ENCODE peak calls at places on chromosomes 2 and 18, in four cellular contexts. D is left ventricle myocardium inferior, A is endodermal cell, K is A549. N is an unnamed sample.

GRCh38 chr18:31819106-31819924 is 58.6 kb upstream of the SLC25A52 start:
- DNase-seq in A (peak; percentile 72), D (no peak), K (peak; percentile 44), N (no peak)

GRCh38 chr18:63762518-63762917 is 12.7 kb upstream of the SERPINB7 start:
- DNase-seq in A (no peak), K (no peak), D (no peak), N (no peak)

GRCh38 chr2:15711126-15711860 is 119.6 kb downstream of the DDX1 start:
- DNase-seq in D (no peak), A (no peak), K (no peak), N (no peak)

GRCh38 chr2:144645055-144645778 is 125.3 kb upstream of the ZEB2 start:
- DNase-seq in K (no peak), A (no peak), D (no peak), N (no peak)

GRCh38 chr2:11692966-11693521 is 23.0 kb upstream of the NTSR2 start:
- DNase-seq in D (no peak), A (peak; percentile 89), K (peak; percentile 76), N (no peak)

GRCh38 chr2:54757496-54757895 is 34.0 kb downstream of the EML6 start:
- DNase-seq in K (no peak), D (no peak), A (peak; percentile 62), N (no peak)

GRCh38 chr2:117859924-117860647 is 45.6 kb downstream of the DDX18 start:
- DNase-seq in A (peak; percentile 27), K (no peak), D (no peak), N (no peak)

GRCh38 chr2:122570641-122571040 is 815.2 kb downstream of the TSN start:
- DNase-seq in D (no peak), A (no peak), K (no peak), N (no peak)

GRCh38 chr2:96116879-96117533 is 635 bp upstream of the ADRA2B start:
- DNase-seq in A (peak; percentile 87), D (peak; percentile 47), K (peak; percentile 40), N (no peak)

GRCh38 chr18:47075098-47075883 is 39.9 kb upstream of the ELOA2 start:
- DNase-seq in A (peak; percentile 69), D (no peak), K (peak; percentile 10), N (no peak)

GRCh38 chr2:44155577-44156446 is 12.9 kb upstream of the PPM1B start:
- DNase-seq in D (no peak), K (no peak), A (no peak), N (no peak)

DNA sequence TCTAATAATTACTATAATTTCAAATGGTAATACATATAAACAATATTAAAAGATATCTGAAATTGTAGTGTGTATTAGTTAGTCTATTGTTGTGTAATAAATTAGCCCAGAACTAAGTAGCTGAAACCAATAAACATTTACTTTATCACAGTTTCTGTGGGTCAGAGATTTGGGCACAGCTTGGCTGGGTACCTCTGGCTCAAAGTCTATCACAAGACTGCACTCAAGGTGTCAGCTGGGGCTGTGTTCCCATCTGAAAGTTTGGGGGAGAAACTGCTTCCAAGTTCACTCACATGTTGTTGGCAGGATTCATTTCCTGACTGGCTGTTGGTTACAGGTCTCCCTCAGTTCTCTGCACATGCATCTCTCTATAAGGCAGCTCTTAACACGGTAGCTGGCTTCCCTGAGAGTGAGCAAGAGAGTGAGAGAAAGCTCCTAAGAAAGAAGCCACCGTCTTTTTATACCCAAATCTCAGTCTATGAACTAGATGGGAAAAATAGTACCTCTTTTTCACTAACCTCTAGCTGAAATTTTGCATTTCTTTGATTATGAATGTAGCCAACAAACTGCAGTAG is 25.6 kb upstream of the WIPF1 start:
- DNase-seq in D (no peak), A (no peak), K (no peak), N (no peak)
- H3K4me1 ChIP-seq in D (peaks cover 14% of the 10 kb centered on the region), A (no peaks in the 10 kb centered on the region), K (peaks cover 18% of the 10 kb centered on the region), N (peaks cover 15% of the 10 kb centered on the region)

DNA sequence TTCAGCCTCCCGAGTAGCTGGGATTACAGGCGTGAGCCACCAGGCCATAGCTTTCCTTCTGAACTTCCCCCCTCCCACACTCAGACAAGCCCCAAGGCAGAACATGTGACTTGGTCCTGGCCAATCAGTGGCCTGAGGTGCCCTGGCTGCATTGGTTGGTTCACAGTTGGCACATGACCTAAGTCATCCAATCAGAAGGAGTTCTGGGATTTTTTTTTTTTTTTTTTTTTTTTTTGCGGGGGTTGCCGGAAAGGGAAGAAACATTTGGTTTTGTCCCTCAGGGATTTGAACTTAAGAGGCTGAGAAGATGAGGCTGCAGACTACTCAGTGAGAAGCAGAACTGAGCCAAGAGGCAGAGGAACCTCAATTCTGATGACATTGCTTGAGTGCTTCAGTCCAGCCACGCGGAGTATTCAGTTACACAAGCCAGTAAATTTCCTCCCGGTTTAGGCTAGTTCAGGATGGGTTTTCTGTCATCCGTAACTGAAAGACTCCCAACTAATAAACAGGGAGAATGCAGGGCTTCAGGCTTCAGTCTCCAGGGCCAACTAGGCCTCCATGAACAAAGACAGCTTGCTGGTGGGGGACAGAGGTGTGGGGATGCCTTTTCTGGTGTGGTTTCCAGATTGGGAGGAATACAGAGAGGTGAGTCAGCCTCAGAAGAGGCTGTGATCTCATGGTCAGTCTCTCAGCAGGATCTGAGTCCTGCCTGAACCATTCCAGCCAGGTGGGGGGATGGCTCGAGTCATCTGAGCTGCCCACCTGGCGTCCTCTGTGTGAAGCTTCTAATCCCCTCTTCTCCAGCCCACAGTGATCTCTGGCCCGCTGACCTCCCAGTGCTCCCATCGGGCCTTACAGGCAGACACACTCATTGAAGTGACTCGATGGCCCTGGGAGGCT is 9.2 kb downstream of the PTMA start:
- DNase-seq in K (peak; percentile 75), A (peak; percentile 77), D (no peak), N (no peak)
- H3K4me3 ChIP-seq in K (no peak overlapping the region), A (no peak overlapping the region), D (no peak overlapping the region), N (no peak overlapping the region)

GRCh38 chr18:54247488-54248175 is 21.7 kb upstream of the POLI start:
- DNase-seq in D (no peak), A (peak; percentile 51), K (no peak), N (no peak)
- TF ChIP-seq CTCF in D (no peak), A (no peak), K (no peak), N (no peak)

GRCh38 chr2:226799211-226799975 is at the start of gene IRS1:
- DNase-seq in D (peak; percentile 74), A (peak; percentile 91), K (peak; percentile 76), N (peak; percentile 10)

GRCh38 chr2:226799976-226800940 is 638 bp upstream of the IRS1 start:
- DNase-seq in K (peak; percentile 75), A (peak; percentile 73), D (peak; percentile 51), N (no peak)

GRCh38 chr2:226797289-226797988 is 2.2 kb downstream of the IRS1 start:
- DNase-seq in A (no peak), K (no peak), D (peak; percentile 48), N (no peak)

GRCh38 chr2:226797989-226798421 is 1.6 kb downstream of the IRS1 start:
- DNase-seq in K (no peak), D (peak; percentile 18), A (no peak), N (no peak)

DNA sequence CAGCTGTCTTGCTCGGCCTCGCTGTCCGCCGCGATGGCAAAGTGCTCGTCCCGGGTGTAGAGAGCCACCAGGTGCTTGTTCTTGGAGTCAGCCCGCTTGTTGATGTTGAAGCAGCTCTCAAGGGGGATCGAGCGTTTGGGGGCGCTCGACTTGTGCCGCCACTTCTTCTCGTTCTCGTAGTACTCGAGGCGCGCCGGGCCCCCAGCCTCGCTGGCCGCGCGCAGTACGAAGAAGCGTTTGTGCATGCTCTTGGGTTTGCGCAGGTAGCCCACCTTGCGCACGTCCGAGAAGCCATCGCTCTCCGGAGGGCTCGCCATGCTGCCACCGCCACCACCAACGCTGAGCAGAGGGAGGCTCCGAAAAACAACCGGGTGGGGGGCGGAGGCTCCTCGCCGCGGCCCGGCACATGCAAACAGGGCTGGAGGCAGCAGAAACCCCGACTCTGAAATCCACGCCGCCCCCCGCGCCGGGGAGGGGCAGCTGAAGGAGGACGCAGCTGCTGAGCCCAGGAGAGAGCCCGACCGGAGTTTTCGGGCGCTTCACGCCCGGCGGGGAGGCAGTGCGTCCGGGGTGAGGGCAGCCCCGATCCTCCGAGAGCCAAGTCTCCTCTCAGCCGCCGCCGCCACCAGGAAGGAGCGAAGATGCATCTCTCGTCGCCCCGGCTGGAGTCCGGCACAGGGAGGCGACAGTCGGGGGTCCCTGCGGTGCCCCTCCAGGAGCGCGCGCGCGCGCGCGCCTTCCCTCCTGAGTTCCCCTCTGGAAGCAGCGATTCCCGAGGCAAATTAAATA is 1.0 kb downstream of the IRS1 start:
- DNase-seq in D (peak; percentile 43), A (peak; percentile 84), K (peak; percentile 74), N (no peak)
- H3K4me1 ChIP-seq in D (peaks cover 82% of the 10 kb centered on the region), A (peaks cover 12% of the 10 kb centered on the region), K (peaks cover 45% of the 10 kb centered on the region), N (peaks cover 40% of the 10 kb centered on the region)

DNA sequence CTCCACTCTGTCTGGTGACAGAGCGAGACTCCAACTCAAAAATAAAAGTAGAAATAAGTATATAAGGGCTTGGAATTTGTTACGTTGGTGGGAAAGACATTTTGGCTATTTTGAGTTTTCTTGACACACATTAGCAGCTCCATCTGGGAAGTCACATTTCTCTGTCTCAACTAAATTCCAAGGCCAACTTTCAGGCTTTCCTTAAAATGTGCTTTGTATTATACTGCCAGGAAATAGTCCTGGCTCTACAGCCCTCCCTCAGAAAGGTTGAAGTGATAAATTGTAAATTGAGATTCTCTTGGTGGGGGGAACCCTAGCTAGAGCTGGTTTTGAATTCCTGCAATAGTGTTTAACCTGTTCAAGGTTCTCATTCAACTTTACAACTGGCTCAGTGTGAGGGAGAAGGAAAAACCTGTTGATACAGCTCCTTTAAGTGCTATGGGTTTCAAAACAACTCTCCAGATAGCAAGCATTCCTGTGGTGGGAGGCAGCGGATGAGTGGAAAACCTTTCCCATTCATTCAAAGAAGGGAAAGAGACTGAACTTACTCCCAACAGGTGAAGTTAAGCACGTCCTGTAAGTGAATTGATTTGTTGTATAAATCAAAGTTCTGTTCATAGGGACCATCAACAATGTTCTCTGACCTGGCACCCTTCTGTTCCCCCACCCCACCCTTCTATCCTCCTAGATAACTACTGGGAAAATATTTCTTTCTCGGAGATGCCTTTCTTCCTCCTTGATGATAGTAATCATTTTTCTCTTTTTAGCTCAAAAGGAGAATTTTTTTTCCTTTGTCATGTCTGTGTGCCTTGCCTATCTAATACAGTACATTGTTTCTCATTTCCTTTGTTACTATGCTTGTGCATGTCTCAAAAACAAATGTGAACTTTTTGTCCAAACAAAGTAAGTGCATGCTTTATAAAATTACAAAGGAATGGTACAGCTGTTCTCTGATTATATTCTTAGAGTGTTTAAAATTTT is 44.2 kb upstream of the SLC39A10 start:
- DNase-seq in D (no peak), A (peak; percentile 88), K (peak; percentile 61), N (no peak)
- H3K4me3 ChIP-seq in D (no peak overlapping the region), A (peak overlapping the region; percentile 67), K (peak overlapping the region; percentile 23), N (peak overlapping the region; percentile 4)

GRCh38 chr2:23954325-23955014 is 14.2 kb downstream of the UBXN2A start:
- DNase-seq in A (no peak), D (no peak), K (no peak), N (no peak)
- TF ChIP-seq CTCF in A (no peak), D (no peak), K (no peak), N (peak; percentile 24)

DNA sequence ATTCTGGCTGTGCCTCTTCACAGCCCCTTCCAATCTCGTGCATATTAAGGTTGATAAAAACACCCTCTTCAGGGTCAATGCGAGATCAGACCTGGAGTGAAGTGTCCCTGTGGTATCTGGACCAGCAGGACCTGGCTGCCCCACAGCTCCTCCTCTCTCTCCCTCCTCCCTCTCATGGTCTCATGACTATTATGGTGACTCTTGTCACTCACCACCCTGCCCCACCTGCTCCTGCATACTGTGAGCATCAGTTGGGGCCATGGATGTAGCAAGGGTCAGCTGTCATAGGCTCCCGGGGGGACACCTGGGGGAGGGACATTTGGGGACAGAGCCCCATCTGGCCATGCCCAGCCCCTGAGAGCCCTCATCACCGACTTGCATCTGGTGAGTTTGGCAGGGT is 50.2 kb downstream of the ODC1 start:
- DNase-seq in D (no peak), K (no peak), A (no peak), N (no peak)
- H3K4me1 ChIP-seq in D (peaks cover 67% of the 10 kb centered on the region), K (peaks cover 43% of the 10 kb centered on the region), A (no peaks in the 10 kb centered on the region), N (peaks cover 8% of the 10 kb centered on the region)

GRCh38 chr2:73830871-73831401 is 2.2 kb downstream of the STAMBP start:
- DNase-seq in D (no peak), A (no peak), K (no peak), N (no peak)
- H3K4me3 ChIP-seq in D (no peak overlapping the region), A (no peak overlapping the region), K (no peak overlapping the region), N (no peak overlapping the region)